ENCODE peak calls at places on chromosomes 2 and 18, in six cellular contexts. F is lung, C is AG10803, E is fibroblast of the aortic adventitia, K is thyroid gland, B is cardiac fibroblast. L is an unnamed sample.
A peak's percentile ranks its signal among the peaks of the same experiment; 100 is the strongest.

GRCh38 chr2:234257859-234258561 is 207.5 kb downstream of the SPP2 start:
- DNase-seq in F (peak; percentile 41), C (peak; percentile 98), E (peak; percentile 98), K (peak; percentile 11), B (peak; percentile 98), L (peak; percentile 99)

GRCh38 chr2:210502997-210503621 is 26.6 kb upstream of the LANCL1 start:
- DNase-seq in F (peak; percentile 44), C (peak; percentile 53), E (peak; percentile 71), K (peak; percentile 29), B (peak; percentile 71), L (peak; percentile 58)

GRCh38 chr2:171668111-171668600 is 19.1 kb upstream of the DYNC1I2 start:
- DNase-seq in F (no peak), C (no peak), E (no peak), K (no peak), B (no peak), L (no peak)

GRCh38 chr2:101116841-101117552 is 34.2 kb downstream of the TBC1D8 start:
- DNase-seq in F (no peak), C (no peak), E (no peak), K (no peak), B (no peak), L (no peak)

GRCh38 chr18:59272971-59273935 is at the start of gene RAX:
- DNase-seq in F (no peak), C (no peak), E (no peak), K (peak; percentile 17), B (no peak), L (no peak)

GRCh38 chr2:23381498-23381897 is 3.5 kb upstream of the KLHL29 start:
- DNase-seq in F (no peak), C (no peak), E (no peak), K (no peak), B (no peak), L (no peak)

GRCh38 chr2:224221455-224221913 is 180.4 kb downstream of the FAM124B start:
- DNase-seq in F (no peak), C (peak; percentile 97), E (peak; percentile 98), K (no peak), B (peak; percentile 96), L (peak; percentile 93)

GRCh38 chr18:25298853-25299274 is 53.1 kb downstream of the ZNF521 start:
- DNase-seq in F (peak; percentile 45), C (peak; percentile 86), E (peak; percentile 86), K (peak; percentile 17), B (peak; percentile 90), L (peak; percentile 89)

GRCh38 chr2:232543928-232544631 is 4.6 kb downstream of the CHRNG start:
- DNase-seq in F (no peak), C (no peak), E (no peak), K (no peak), B (no peak), L (no peak)

GRCh38 chr2:75099521-75099922 is 99.8 kb downstream of the TACR1 start:
- DNase-seq in F (no peak), C (peak; percentile 23), E (no peak), K (no peak), B (no peak), L (no peak)

GRCh38 chr2:75100691-75101236 is 98.6 kb downstream of the TACR1 start:
- DNase-seq in F (no peak), C (peak; percentile 84), E (peak; percentile 27), K (no peak), B (peak; percentile 7), L (peak; percentile 67)

GRCh38 chr2:75100011-75100680 is 99.2 kb downstream of the TACR1 start:
- DNase-seq in F (no peak), C (peak; percentile 92), E (peak; percentile 54), K (no peak), B (peak; percentile 42), L (peak; percentile 79)

GRCh38 chr2:75102011-75102410 is 97.3 kb downstream of the TACR1 start:
- DNase-seq in F (no peak), C (peak; percentile 3), E (no peak), K (no peak), B (no peak), L (no peak)

GRCh38 chr2:75098856-75099255 is 100.5 kb downstream of the TACR1 start:
- DNase-seq in F (no peak), C (peak; percentile 48), E (peak; percentile 42), K (no peak), B (peak; percentile 48), L (peak; percentile 46)
- TF ChIP-seq CTCF in F (no peak), C (peak; percentile 66), E (peak; percentile 64), K (peak; percentile 26), B (peak; percentile 61), L (peak; percentile 63)

DNA sequence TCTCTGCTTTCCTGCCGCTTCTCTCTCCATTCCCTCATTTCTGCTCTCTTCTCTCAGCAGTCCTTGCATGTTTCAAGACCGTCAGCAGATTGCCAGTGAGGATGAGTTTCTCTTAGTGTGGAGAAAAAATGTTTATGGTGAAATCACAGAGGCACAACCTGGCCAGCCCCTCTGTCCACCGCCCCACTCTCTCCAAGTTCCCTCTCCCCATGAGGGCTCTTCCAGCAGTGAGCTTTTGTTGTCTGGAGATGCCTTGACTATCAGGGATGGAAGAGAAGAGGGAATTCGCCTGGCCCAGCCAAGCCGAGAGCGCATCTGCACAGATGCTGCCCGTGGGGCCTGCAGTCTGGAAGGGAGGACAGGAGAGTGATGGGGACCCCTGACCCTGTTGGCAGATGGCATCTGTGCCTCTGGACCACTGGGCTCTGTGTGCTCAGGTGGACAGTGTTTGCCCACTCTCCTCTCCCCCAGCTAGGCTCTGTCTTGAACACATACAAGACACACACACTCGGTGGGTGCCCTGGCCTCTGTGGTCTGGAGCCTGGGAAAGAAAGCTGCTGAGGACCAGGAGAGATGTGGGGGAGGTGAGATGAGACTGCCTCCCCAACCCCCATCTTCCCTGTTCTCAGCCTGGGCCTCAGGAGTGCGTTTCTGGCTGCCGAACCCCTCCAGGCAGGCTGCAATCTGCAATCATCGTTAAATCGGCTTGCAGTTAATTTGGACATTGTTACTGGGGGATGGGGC is 4.4 kb downstream of the ITM2C start:
- DNase-seq in F (no peak), C (no peak), E (no peak), K (no peak), B (no peak), L (peak; percentile 17)
- H3K4me3 ChIP-seq in F (no peak overlapping the region), C (no peak overlapping the region), E (no peak overlapping the region), K (no peak overlapping the region), B (no peak overlapping the region), L (no peak overlapping the region)

GRCh38 chr2:97005353-97005752 is 19.0 kb upstream of the FAM178B start:
- DNase-seq in F (no peak), C (no peak), E (no peak), K (no peak), B (no peak), L (no peak)
- TF ChIP-seq CTCF in F (no peak), C (peak; percentile 38), E (peak; percentile 58), K (no peak), B (peak; percentile 47), L (peak; percentile 48)

GRCh38 chr2:193845604-193846003 is 1650.9 kb upstream of the TMEFF2 start:
- DNase-seq in F (no peak), C (no peak), E (no peak), K (no peak), B (no peak), L (no peak)

GRCh38 chr2:193837368-193837767 is 1642.6 kb upstream of the TMEFF2 start:
- DNase-seq in F (no peak), C (peak; percentile 12), E (peak; percentile 83), K (no peak), B (peak; percentile 88), L (peak; percentile 58)

GRCh38 chr2:193836424-193836823 is 1641.7 kb upstream of the TMEFF2 start:
- DNase-seq in F (no peak), C (no peak), E (no peak), K (no peak), B (no peak), L (no peak)

GRCh38 chr2:193843675-193844074 is 1648.9 kb upstream of the TMEFF2 start:
- DNase-seq in F (no peak), C (no peak), E (no peak), K (no peak), B (no peak), L (no peak)

DNA sequence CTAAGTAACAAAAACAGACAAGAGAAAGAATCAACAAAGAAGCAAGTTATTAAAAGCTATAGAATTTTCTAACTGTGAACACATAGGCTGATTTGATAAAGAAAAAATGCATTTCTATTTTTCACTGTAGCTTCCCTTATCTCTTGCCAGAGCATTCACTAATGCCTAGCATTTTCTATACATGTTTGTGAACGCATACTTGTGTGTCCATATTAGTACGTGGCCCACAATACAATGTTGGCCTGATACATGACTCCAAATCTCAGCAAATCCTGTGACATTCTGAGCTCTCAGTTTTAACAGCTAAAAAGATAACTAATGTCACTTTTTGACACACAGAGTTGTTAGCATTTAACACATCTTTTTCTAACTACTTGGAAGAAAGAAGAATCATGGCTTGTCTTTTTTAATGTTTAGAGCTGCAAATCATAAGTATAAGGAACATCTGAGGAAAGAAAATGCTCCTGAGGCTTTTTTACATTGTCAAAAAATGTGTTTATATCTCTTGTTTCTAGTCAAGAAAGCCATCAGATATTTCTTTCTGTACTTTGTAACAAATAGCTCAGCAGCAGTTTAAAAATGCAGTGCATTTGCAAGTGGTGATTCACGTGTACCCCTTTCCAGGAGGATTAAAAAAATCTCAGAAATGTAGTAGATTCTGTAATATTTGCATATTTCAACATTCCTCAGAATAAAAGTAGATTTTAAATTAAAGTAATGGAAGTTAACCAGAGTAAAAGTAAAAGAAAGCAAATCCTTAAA is 1646.8 kb upstream of the TMEFF2 start:
- DNase-seq in F (no peak), C (peak; percentile 48), E (peak; percentile 77), K (no peak), B (peak; percentile 86), L (peak; percentile 50)
- H3K4me3 ChIP-seq in F (no peak overlapping the region), C (no peak overlapping the region), E (no peak overlapping the region), K (no peak overlapping the region), B (no peak overlapping the region), L (no peak overlapping the region)

L was measured in astrocyte of the spinal cord.